ENCODE peak calls at places on chromosome 5, in eight cellular contexts. N, P, F, Q, R, I, L and S are unnamed samples.

GRCh38 chr5:74816875-74817274 is 49.3 kb downstream of the FAM169A start:
- DNase-seq in N (no peak), P (no peak), F (no peak), Q (no peak), R (no peak), I (no peak), L (no peak), S (no peak)

GRCh38 chr5:61330341-61330878 is 1.6 kb upstream of the ZSWIM6 start:
- DNase-seq in N (peak; percentile 52), P (no peak), F (peak; percentile 60), Q (no peak), R (peak; percentile 15), I (no peak), L (peak; percentile 75), S (no peak)

GRCh38 chr5:132369012-132369470 is 469 bp upstream of the SLC22A5 start:
- DNase-seq in N (no peak), P (no peak), F (no peak), Q (no peak), R (no peak), I (no peak), L (no peak), S (no peak)

GRCh38 chr5:136089804-136090203 is 42.8 kb upstream of the SMAD5 start:
- DNase-seq in N (peak; percentile 16), P (no peak), F (no peak), Q (no peak), R (no peak), I (no peak), L (no peak), S (no peak)

GRCh38 chr5:126002222-126002897 is 420.8 kb upstream of the GRAMD2B start:
- DNase-seq in N (peak; percentile 36), P (no peak), F (no peak), Q (no peak), R (no peak), I (no peak), L (no peak), S (no peak)

GRCh38 chr5:6187501-6187900 is 190.8 kb downstream of the MED10 start:
- DNase-seq in N (no peak), P (no peak), F (no peak), Q (no peak), R (no peak), I (no peak), L (no peak), S (no peak)

GRCh38 chr5:127298623-127299022 is 8.0 kb downstream of the MEGF10 start:
- DNase-seq in N (peak; percentile 89), P (no peak), F (no peak), Q (no peak), R (no peak), I (no peak), L (no peak), S (no peak)

GRCh38 chr5:117302949-117303348 is 728.3 kb upstream of the SEMA6A start:
- DNase-seq in N (no peak), P (no peak), F (no peak), Q (no peak), R (no peak), I (no peak), L (no peak), S (no peak)

GRCh38 chr5:116410345-116410890 is 164.2 kb downstream of the SEMA6A start:
- DNase-seq in N (no peak), P (no peak), F (no peak), Q (no peak), R (no peak), I (no peak), L (no peak), S (no peak)

GRCh38 chr5:57816108-57816507 is 333.5 kb upstream of the ACTBL2 start:
- DNase-seq in N (no peak), P (no peak), F (peak; percentile 27), Q (no peak), R (no peak), I (no peak), L (no peak), S (no peak)

GRCh38 chr5:73215891-73216610 is 43.1 kb downstream of the TMEM174 start:
- DNase-seq in N (peak; percentile 77), P (no peak), F (peak; percentile 78), Q (peak; percentile 56), R (peak; percentile 59), I (peak; percentile 84), L (peak; percentile 92), S (no peak)

GRCh38 chr5:170554566-170555267 is 50.9 kb downstream of the KCNIP1 start:
- DNase-seq in N (no peak), P (no peak), F (no peak), Q (no peak), R (no peak), I (no peak), L (no peak), S (no peak)

GRCh38 chr5:72816297-72817075 is at the start of gene TNPO1:
- DNase-seq in N (peak; percentile 88), P (peak; percentile 58), F (peak; percentile 90), Q (peak; percentile 82), R (peak; percentile 82), I (peak; percentile 92), L (peak; percentile 92), S (peak; percentile 94)

GRCh38 chr5:68409259-68409658 is 193.7 kb downstream of the PIK3R1 start:
- DNase-seq in N (no peak), P (no peak), F (no peak), Q (no peak), R (no peak), I (no peak), L (no peak), S (no peak)

GRCh38 chr5:5483880-5484595 is 61.6 kb downstream of the ICE1 start:
- DNase-seq in N (no peak), P (no peak), F (no peak), Q (no peak), R (no peak), I (no peak), L (no peak), S (no peak)

GRCh38 chr5:134556994-134557393 is 31.5 kb downstream of the JADE2 start:
- DNase-seq in N (no peak), P (no peak), F (no peak), Q (no peak), R (no peak), I (no peak), L (no peak), S (no peak)

GRCh38 chr5:173726848-173727557 is 110.6 kb upstream of the BOD1 start:
- DNase-seq in N (no peak), P (no peak), F (no peak), Q (no peak), R (no peak), I (no peak), L (no peak), S (no peak)

GRCh38 chr5:38776494-38776893 is 69.3 kb upstream of the OSMR start:
- DNase-seq in N (no peak), P (no peak), F (no peak), Q (no peak), R (no peak), I (no peak), L (no peak), S (no peak)

GRCh38 chr5:127892467-127893207 is 189.4 kb downstream of the CCDC192 start:
- DNase-seq in N (peak; percentile 83), P (no peak), F (peak; percentile 79), Q (no peak), R (no peak), I (no peak), L (no peak), S (no peak)

GRCh38 chr5:173746050-173746449 is 129.6 kb upstream of the BOD1 start:
- DNase-seq in N (no peak), P (no peak), F (peak; percentile 53), Q (no peak), R (no peak), I (no peak), L (no peak), S (no peak)

GRCh38 chr5:40685191-40685590 is 5.5 kb downstream of the PTGER4 start:
- DNase-seq in N (no peak), P (no peak), F (no peak), Q (no peak), R (no peak), I (no peak), L (no peak), S (no peak)

GRCh38 chr5:911601-912000 is 18.9 kb downstream of the TRIP13 start:
- DNase-seq in N (no peak), P (no peak), F (peak; percentile 94), Q (no peak), R (no peak), I (no peak), L (no peak), S (no peak)

GRCh38 chr5:141703133-141703561 is 21.1 kb upstream of the ARAP3 start:
- DNase-seq in N (no peak), P (no peak), F (no peak), Q (no peak), R (no peak), I (no peak), L (no peak), S (no peak)

GRCh38 chr5:56520951-56521350 is 287.8 kb upstream of the ANKRD55 start:
- DNase-seq in N (no peak), P (no peak), F (no peak), Q (no peak), R (no peak), I (no peak), L (no peak), S (no peak)

GRCh38 chr5:88875609-88876234 is 7.3 kb downstream of the MEF2C start:
- DNase-seq in N (peak; percentile 42), P (no peak), F (no peak), Q (no peak), R (no peak), I (no peak), L (no peak), S (no peak)